ENCODE peak calls at places on chromosomes 3 and 15, in nine cellular contexts. One of them, this sample, is unnamed.

GRCh38 chr3:127628426-127628787 is 578 bp upstream of the PODXL2 start:
- DNase-seq in cardiac muscle cell: no peak
- DNase-seq in uterus: no peak
- DNase-seq in CD4-positive, alpha-beta T cell: no peak
- DNase-seq in HCT116: no peak
- DNase-seq in spleen: no peak
- DNase-seq in heart right ventricle: no peak
- DNase-seq in Panc1: no peak
- DNase-seq in K562: no peak
- DNase-seq in this sample: no peak

GRCh38 chr3:120098710-120099109 is 4.5 kb upstream of the GSK3B start:
- DNase-seq in HCT116: no peak
- DNase-seq in cardiac muscle cell: no peak
- DNase-seq in CD4-positive, alpha-beta T cell: no peak
- DNase-seq in spleen: no peak
- DNase-seq in K562: no peak
- DNase-seq in Panc1: no peak
- DNase-seq in heart right ventricle: no peak
- DNase-seq in uterus: no peak
- DNase-seq in this sample: no peak

GRCh38 chr3:193789455-193789854 is 196.4 kb downstream of the OPA1 start:
- DNase-seq in cardiac muscle cell: no peak
- DNase-seq in K562: no peak
- DNase-seq in spleen: no peak
- DNase-seq in uterus: no peak
- DNase-seq in CD4-positive, alpha-beta T cell: no peak
- DNase-seq in HCT116: no peak
- DNase-seq in Panc1: no peak
- DNase-seq in heart right ventricle: no peak
- DNase-seq in this sample: no peak

GRCh38 chr3:16516695-16517481 is 3.4 kb upstream of the RFTN1 start:
- DNase-seq in spleen: peak; percentile 84
- DNase-seq in CD4-positive, alpha-beta T cell: peak; percentile 8
- DNase-seq in uterus: peak; percentile 65
- DNase-seq in Panc1: no peak
- DNase-seq in heart right ventricle: peak; percentile 55
- DNase-seq in K562: no peak
- DNase-seq in cardiac muscle cell: peak; percentile 73
- DNase-seq in HCT116: no peak
- DNase-seq in this sample: peak; percentile 39

GRCh38 chr3:128597900-128598299 is 52.7 kb downstream of the RPN1 start:
- DNase-seq in Panc1: no peak
- DNase-seq in uterus: no peak
- DNase-seq in HCT116: no peak
- DNase-seq in CD4-positive, alpha-beta T cell: no peak
- DNase-seq in heart right ventricle: no peak
- DNase-seq in cardiac muscle cell: no peak
- DNase-seq in spleen: no peak
- DNase-seq in K562: no peak
- DNase-seq in this sample: no peak

GRCh38 chr3:187746479-187747335 is 1.4 kb upstream of the BCL6 start:
- DNase-seq in uterus: no peak
- DNase-seq in CD4-positive, alpha-beta T cell: no peak
- DNase-seq in HCT116: no peak
- DNase-seq in heart right ventricle: no peak
- DNase-seq in K562: peak; percentile 47
- DNase-seq in spleen: no peak
- DNase-seq in cardiac muscle cell: peak; percentile 65
- DNase-seq in Panc1: no peak
- DNase-seq in this sample: no peak

GRCh38 chr3:141076026-141076797 is 25.1 kb downstream of the SPSB4 start:
- DNase-seq in heart right ventricle: no peak
- DNase-seq in spleen: no peak
- DNase-seq in CD4-positive, alpha-beta T cell: no peak
- DNase-seq in uterus: no peak
- DNase-seq in cardiac muscle cell: peak; percentile 65
- DNase-seq in K562: no peak
- DNase-seq in Panc1: no peak
- DNase-seq in HCT116: no peak
- DNase-seq in this sample: no peak

GRCh38 chr15:92056875-92057274 is 203.4 kb downstream of the SLCO3A1 start:
- DNase-seq in uterus: no peak
- DNase-seq in spleen: no peak
- DNase-seq in HCT116: no peak
- DNase-seq in cardiac muscle cell: no peak
- DNase-seq in K562: no peak
- DNase-seq in heart right ventricle: no peak
- DNase-seq in Panc1: no peak
- DNase-seq in CD4-positive, alpha-beta T cell: no peak
- DNase-seq in this sample: no peak

GRCh38 chr15:73899197-73900128 is 26.1 kb downstream of the TBC1D21 start:
- DNase-seq in uterus: no peak
- DNase-seq in HCT116: no peak
- DNase-seq in spleen: no peak
- DNase-seq in cardiac muscle cell: peak; percentile 44
- DNase-seq in K562: no peak
- DNase-seq in CD4-positive, alpha-beta T cell: no peak
- DNase-seq in Panc1: no peak
- DNase-seq in heart right ventricle: no peak
- DNase-seq in this sample: no peak

GRCh38 chr3:172606021-172606420 is 82.8 kb upstream of the TNFSF10 start:
- DNase-seq in HCT116: no peak
- DNase-seq in Panc1: no peak
- DNase-seq in CD4-positive, alpha-beta T cell: no peak
- DNase-seq in cardiac muscle cell: no peak
- DNase-seq in uterus: no peak
- DNase-seq in heart right ventricle: no peak
- DNase-seq in spleen: no peak
- DNase-seq in K562: no peak
- DNase-seq in this sample: peak; percentile 31

GRCh38 chr15:23467110-23467600 is 20.1 kb upstream of the GOLGA6L2 start:
- DNase-seq in K562: peak; percentile 29
- DNase-seq in Panc1: peak; percentile 18
- DNase-seq in spleen: no peak
- DNase-seq in uterus: no peak
- DNase-seq in HCT116: peak; percentile 24
- DNase-seq in CD4-positive, alpha-beta T cell: no peak
- DNase-seq in cardiac muscle cell: peak; percentile 34
- DNase-seq in heart right ventricle: no peak
- DNase-seq in this sample: peak; percentile 41

GRCh38 chr15:74176262-74177208 is 3.0 kb downstream of the ISLR start:
- DNase-seq in spleen: peak; percentile 66
- DNase-seq in uterus: peak; percentile 16
- DNase-seq in cardiac muscle cell: peak; percentile 32
- DNase-seq in K562: no peak
- DNase-seq in HCT116: no peak
- DNase-seq in Panc1: no peak
- DNase-seq in CD4-positive, alpha-beta T cell: no peak
- DNase-seq in heart right ventricle: no peak
- DNase-seq in this sample: no peak

GRCh38 chr15:95417761-95418160 is 912.7 kb upstream of the NR2F2 start:
- DNase-seq in cardiac muscle cell: no peak
- DNase-seq in Panc1: no peak
- DNase-seq in heart right ventricle: no peak
- DNase-seq in HCT116: no peak
- DNase-seq in K562: no peak
- DNase-seq in spleen: no peak
- DNase-seq in CD4-positive, alpha-beta T cell: no peak
- DNase-seq in uterus: no peak
- DNase-seq in this sample: no peak

GRCh38 chr15:90870354-90871096 is 2.1 kb downstream of the FURIN start:
- DNase-seq in cardiac muscle cell: no peak
- DNase-seq in K562: no peak
- DNase-seq in heart right ventricle: no peak
- DNase-seq in HCT116: no peak
- DNase-seq in uterus: no peak
- DNase-seq in CD4-positive, alpha-beta T cell: no peak
- DNase-seq in spleen: no peak
- DNase-seq in Panc1: no peak
- DNase-seq in this sample: peak; percentile 63

GRCh38 chr3:9399746-9400145 is 2.3 kb downstream of the SETD5 start:
- DNase-seq in HCT116: peak; percentile 26
- DNase-seq in uterus: peak; percentile 75
- DNase-seq in Panc1: no peak
- DNase-seq in heart right ventricle: peak; percentile 78
- DNase-seq in CD4-positive, alpha-beta T cell: no peak
- DNase-seq in K562: peak; percentile 69
- DNase-seq in spleen: no peak
- DNase-seq in cardiac muscle cell: peak; percentile 91
- DNase-seq in this sample: peak; percentile 85
- TF ChIP-seq CTCF in HCT116: no peak
- TF ChIP-seq CTCF in uterus: no peak
- TF ChIP-seq CTCF in Panc1: no peak
- TF ChIP-seq CTCF in heart right ventricle: no peak
- TF ChIP-seq CTCF in CD4-positive, alpha-beta T cell: no peak
- TF ChIP-seq CTCF in K562: no peak
- TF ChIP-seq CTCF in spleen: no peak
- TF ChIP-seq CTCF in cardiac muscle cell: peak; percentile 21
- TF ChIP-seq CTCF in this sample: no peak

GRCh38 chr15:97561529-97561928 is 399.0 kb upstream of the ARRDC4 start:
- DNase-seq in cardiac muscle cell: no peak
- DNase-seq in CD4-positive, alpha-beta T cell: no peak
- DNase-seq in HCT116: no peak
- DNase-seq in heart right ventricle: no peak
- DNase-seq in K562: no peak
- DNase-seq in spleen: no peak
- DNase-seq in uterus: no peak
- DNase-seq in Panc1: no peak
- DNase-seq in this sample: no peak
- H3K9me3 ChIP-seq in cardiac muscle cell: no peaks in the 10 kb centered on the region
- H3K9me3 ChIP-seq in CD4-positive, alpha-beta T cell: no peaks in the 10 kb centered on the region
- H3K9me3 ChIP-seq in HCT116: no peaks in the 10 kb centered on the region
- H3K9me3 ChIP-seq in heart right ventricle: no peaks in the 10 kb centered on the region
- H3K9me3 ChIP-seq in K562: peaks cover 3% of the 10 kb centered on the region
- H3K9me3 ChIP-seq in spleen: no peaks in the 10 kb centered on the region
- H3K9me3 ChIP-seq in uterus: no peaks in the 10 kb centered on the region
- H3K9me3 ChIP-seq in Panc1: no peaks in the 10 kb centered on the region
- H3K9me3 ChIP-seq in this sample: no peaks in the 10 kb centered on the region

DNA sequence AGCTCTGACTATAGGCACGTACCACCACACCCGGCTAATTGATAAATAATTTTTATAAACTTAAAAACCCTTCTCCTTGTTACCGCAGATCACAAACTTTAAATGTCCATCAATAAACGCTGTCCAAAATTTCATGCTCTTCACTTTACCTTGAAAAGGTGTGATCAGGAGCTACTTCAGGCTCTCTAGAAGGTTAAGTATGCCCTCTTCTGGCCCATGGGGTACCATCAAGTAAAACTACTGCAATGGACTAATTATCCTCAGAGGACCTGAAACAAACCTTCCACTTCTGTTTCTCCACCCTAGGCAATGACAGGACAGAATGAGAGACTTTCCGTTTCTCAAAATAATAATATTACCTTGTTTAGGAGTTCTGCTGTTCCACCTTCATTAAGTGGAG is 9.2 kb downstream of the LZTFL1 start:
- DNase-seq in CD4-positive, alpha-beta T cell: no peak
- DNase-seq in spleen: no peak
- DNase-seq in uterus: no peak
- DNase-seq in HCT116: peak; percentile 21
- DNase-seq in heart right ventricle: no peak
- DNase-seq in cardiac muscle cell: peak; percentile 25
- DNase-seq in K562: peak; percentile 24
- DNase-seq in Panc1: no peak
- DNase-seq in this sample: no peak
- TF ChIP-seq CTCF in CD4-positive, alpha-beta T cell: peak; percentile 11
- TF ChIP-seq CTCF in spleen: no peak
- TF ChIP-seq CTCF in uterus: no peak
- TF ChIP-seq CTCF in HCT116: peak; percentile 73
- TF ChIP-seq CTCF in heart right ventricle: peak; percentile 19
- TF ChIP-seq CTCF in cardiac muscle cell: no peak
- TF ChIP-seq CTCF in K562: peak; percentile 43
- TF ChIP-seq CTCF in Panc1: peak; percentile 45
- TF ChIP-seq CTCF in this sample: no peak

DNA sequence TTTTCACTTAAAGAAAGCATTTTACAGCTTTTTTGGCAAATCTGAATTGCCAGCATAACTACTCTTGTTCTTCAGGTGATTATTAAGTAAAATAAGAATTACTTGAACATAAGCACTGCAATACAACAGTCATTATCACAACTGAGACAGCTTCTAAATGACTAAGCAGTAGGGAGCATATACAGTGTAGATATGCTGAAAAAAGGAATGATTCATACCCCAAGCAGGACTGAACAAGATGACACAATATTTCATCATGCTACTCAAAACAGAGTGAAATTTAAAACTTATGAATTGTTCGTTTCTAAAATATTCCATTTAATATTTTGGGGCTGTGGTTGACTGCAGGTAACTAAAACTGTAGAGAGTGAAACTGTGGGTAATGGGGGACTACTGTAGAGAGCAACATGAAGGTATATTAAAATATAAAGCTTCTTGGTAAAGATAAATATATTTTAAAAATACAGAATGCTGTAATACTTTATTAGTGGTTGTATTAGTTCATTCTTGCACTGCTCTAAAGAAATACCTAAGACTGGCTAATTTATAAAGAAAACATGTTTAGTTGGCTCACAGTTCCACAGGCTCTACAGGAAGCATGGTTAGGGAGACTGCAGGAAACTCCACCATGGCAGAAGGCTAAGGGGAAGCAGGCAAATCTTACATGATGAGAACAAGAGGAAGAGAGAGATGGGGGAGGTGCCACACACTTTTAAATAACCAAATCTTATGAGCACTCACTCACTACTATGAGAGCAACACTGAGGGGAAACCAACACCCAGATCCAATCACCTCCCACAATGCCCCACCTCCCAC is 84.8 kb downstream of the DCLK3 start:
- DNase-seq in cardiac muscle cell: no peak
- DNase-seq in CD4-positive, alpha-beta T cell: no peak
- DNase-seq in uterus: no peak
- DNase-seq in Panc1: no peak
- DNase-seq in heart right ventricle: no peak
- DNase-seq in spleen: no peak
- DNase-seq in K562: no peak
- DNase-seq in HCT116: peak; percentile 34
- DNase-seq in this sample: peak; percentile 46
- H3K9me3 ChIP-seq in cardiac muscle cell: no peaks in the 10 kb centered on the region
- H3K9me3 ChIP-seq in CD4-positive, alpha-beta T cell: peaks cover 27% of the 10 kb centered on the region
- H3K9me3 ChIP-seq in uterus: no peaks in the 10 kb centered on the region
- H3K9me3 ChIP-seq in Panc1: no peaks in the 10 kb centered on the region
- H3K9me3 ChIP-seq in heart right ventricle: peaks cover 3% of the 10 kb centered on the region
- H3K9me3 ChIP-seq in spleen: no peaks in the 10 kb centered on the region
- H3K9me3 ChIP-seq in K562: no peaks in the 10 kb centered on the region
- H3K9me3 ChIP-seq in HCT116: no peaks in the 10 kb centered on the region
- H3K9me3 ChIP-seq in this sample: peaks cover 31% of the 10 kb centered on the region